ENCODE peak calls at places on chromosome 4, in ten cellular contexts. X is breast epithelium; V is H9; B is uterus; A is CD8-positive, alpha-beta memory T cell; O is mesenchymal stem cell; G is A549; E is lower lobe of right lung; T is CD8-positive, alpha-beta T cell; Z is colonic mucosa. L is an unnamed sample. For H3K9me3, the result is how much of the 10 kb centered on the place peaks cover.

GRCh38 chr4:99790796-99791617 is 25.6 kb upstream of the DAPP1 start:
- DNase-seq in X (no peak), V (no peak), B (no peak), A (no peak), O (no peak), G (no peak), E (no peak), T (no peak), Z (no peak), L (no peak)

GRCh38 chr4:88706574-88706973 is 8.9 kb upstream of the NAP1L5 start:
- DNase-seq in X (no peak), V (no peak), B (peak), A (no peak), O (peak), G (peak), E (no peak), T (no peak), Z (no peak), L (peak)

GRCh38 chr4:39855909-39856512 is 121.7 kb downstream of the PDS5A start:
- DNase-seq in X (no peak), V (no peak), B (no peak), A (no peak), O (peak), G (peak), E (no peak), T (no peak), Z (no peak), L (peak)

GRCh38 chr4:25160714-25161598 is 707 bp upstream of the SEPSECS start:
- DNase-seq in X (no peak), V (no peak), B (no peak), A (no peak), O (peak), G (no peak), E (no peak), T (no peak), Z (no peak), L (peak)

GRCh38 chr4:176875026-176875425 is 82.3 kb upstream of the VEGFC start:
- DNase-seq in X (no peak), V (no peak), B (no peak), A (no peak), O (no peak), G (no peak), E (no peak), T (no peak), Z (no peak), L (peak)

GRCh38 chr4:187460016-187460415 is 535.6 kb upstream of the ZFP42 start:
- DNase-seq in X (no peak), V (no peak), B (no peak), A (no peak), O (no peak), G (no peak), E (no peak), T (no peak), Z (no peak), L (no peak)

GRCh38 chr4:87677731-87678130 is 27.7 kb downstream of the DMP1 start:
- DNase-seq in X (no peak), V (no peak), B (peak), A (no peak), O (no peak), G (no peak), E (no peak), T (no peak), Z (no peak), L (no peak)

GRCh38 chr4:66863481-66863880 is 681.8 kb downstream of the CENPC start:
- DNase-seq in X (no peak), V (no peak), B (no peak), A (no peak), O (no peak), G (no peak), E (no peak), T (no peak), Z (no peak), L (no peak)

GRCh38 chr4:1009647-1010521 is 1.5 kb upstream of the FGFRL1 start:
- DNase-seq in X (peak), V (peak), B (peak), A (peak), O (peak), G (peak), E (peak), T (peak), Z (peak), L (peak)

GRCh38 chr4:99572527-99573240 is 1.9 kb upstream of the MTTP start:
- DNase-seq in X (no peak), V (no peak), B (no peak), A (no peak), O (peak), G (no peak), E (no peak), T (no peak), Z (no peak), L (peak)

GRCh38 chr4:11429646-11430045 is 952 bp upstream of the HS3ST1 start:
- DNase-seq in X (no peak), V (no peak), B (no peak), A (no peak), O (no peak), G (no peak), E (no peak), T (no peak), Z (peak), L (no peak)

GRCh38 chr4:54971474-54971950 is 153.9 kb downstream of the KDR start:
- DNase-seq in X (no peak), V (peak), B (no peak), A (no peak), O (peak), G (peak), E (no peak), T (no peak), Z (no peak), L (peak)

GRCh38 chr4:169263791-169264392 is 6.9 kb downstream of the SH3RF1 start:
- DNase-seq in X (no peak), V (no peak), B (no peak), A (no peak), O (no peak), G (no peak), E (peak), T (no peak), Z (peak), L (no peak)

GRCh38 chr4:75848891-75849290 is 53.4 kb downstream of the PPEF2 start:
- DNase-seq in X (no peak), V (no peak), B (no peak), A (no peak), O (peak), G (no peak), E (no peak), T (no peak), Z (no peak), L (peak)

GRCh38 chr4:16583764-16584163 is 314.7 kb downstream of the LDB2 start:
- DNase-seq in X (no peak), V (no peak), B (no peak), A (no peak), O (no peak), G (no peak), E (no peak), T (no peak), Z (no peak), L (peak)

GRCh38 chr4:143083811-143084472 is 100.8 kb upstream of the USP38 start:
- DNase-seq in X (no peak), V (no peak), B (no peak), A (no peak), O (no peak), G (no peak), E (no peak), T (no peak), Z (no peak), L (peak)

GRCh38 chr4:11151500-11151899 is 277.2 kb downstream of the HS3ST1 start:
- DNase-seq in X (no peak), V (no peak), B (no peak), A (no peak), O (no peak), G (no peak), E (no peak), T (no peak), Z (no peak), L (no peak)

GRCh38 chr4:60134106-60134505 is 1066.0 kb upstream of the ADGRL3 start:
- DNase-seq in X (no peak), V (no peak), B (no peak), A (no peak), O (peak), G (no peak), E (no peak), T (no peak), Z (no peak), L (no peak)

GRCh38 chr4:180134116-180134866 is 2108.9 kb upstream of the TENM3 start:
- DNase-seq in X (no peak), V (no peak), B (no peak), A (no peak), O (no peak), G (no peak), E (no peak), T (no peak), Z (peak), L (no peak)

GRCh38 chr4:170497105-170497504 is 407.3 kb upstream of the AADAT start:
- DNase-seq in X (no peak), V (peak), B (no peak), A (no peak), O (peak), G (peak), E (no peak), T (no peak), Z (no peak), L (peak)

GRCh38 chr4:4775493-4776004 is 83.9 kb upstream of the MSX1 start:
- DNase-seq in X (no peak), V (no peak), B (no peak), A (no peak), O (no peak), G (no peak), E (no peak), T (no peak), Z (no peak), L (no peak)

GRCh38 chr4:4776335-4776734 is 83.1 kb upstream of the MSX1 start:
- DNase-seq in X (no peak), V (no peak), B (no peak), A (no peak), O (no peak), G (no peak), E (no peak), T (no peak), Z (no peak), L (no peak)

GRCh38 chr4:4778491-4779003 is 80.9 kb upstream of the MSX1 start:
- DNase-seq in X (no peak), V (no peak), B (no peak), A (no peak), O (no peak), G (no peak), E (no peak), T (no peak), Z (no peak), L (no peak)

GRCh38 chr4:4779486-4779885 is 80.0 kb upstream of the MSX1 start:
- DNase-seq in X (no peak), V (no peak), B (no peak), A (no peak), O (no peak), G (no peak), E (no peak), T (no peak), Z (no peak), L (no peak)

DNA sequence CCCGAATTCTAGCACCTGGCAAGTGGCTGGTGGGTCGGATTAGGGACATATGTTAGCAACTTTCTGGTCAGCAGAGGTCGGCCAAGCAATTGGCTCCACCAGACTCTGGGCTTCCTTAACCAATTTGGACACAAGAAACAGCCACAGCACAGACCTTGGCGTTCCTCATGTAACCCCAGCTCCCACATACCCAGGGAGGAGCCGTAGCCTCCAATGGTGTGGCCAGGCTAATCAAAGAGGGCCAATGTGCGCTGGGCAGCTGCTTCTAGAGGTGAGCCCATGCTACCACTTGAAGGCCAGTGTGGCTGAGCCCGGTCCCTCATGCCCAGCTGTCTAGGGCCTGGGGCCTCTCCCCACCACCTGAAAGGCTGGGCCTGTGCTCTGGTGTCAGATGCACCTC is 82.5 kb upstream of the MSX1 start:
- DNase-seq in X (no peak), V (no peak), B (no peak), A (no peak), O (no peak), G (no peak), E (no peak), T (no peak), Z (no peak), L (no peak)
- H3K9me3 ChIP-seq in X (under half), V (under half), B (under half), A (under half), O (under half), G (under half), E (under half), T (under half), Z (under half), L (under half)

GRCh38 chr4:43693876-43694275 is 754.7 kb downstream of the KCTD8 start:
- DNase-seq in X (no peak), V (no peak), B (no peak), A (no peak), O (no peak), G (no peak), E (no peak), T (no peak), Z (no peak), L (no peak)
- H3K9me3 ChIP-seq in X (under half), V (under half), B (under half), A (under half), O (under half), G (under half), E (under half), T (under half), Z (under half), L (under half)

GRCh38 chr4:6820695-6821094 is 38.2 kb downstream of the KIAA0232 start:
- DNase-seq in X (no peak), V (no peak), B (no peak), A (no peak), O (no peak), G (no peak), E (no peak), T (no peak), Z (no peak), L (no peak)

GRCh38 chr4:6813725-6814124 is 31.2 kb downstream of the KIAA0232 start:
- DNase-seq in X (no peak), V (no peak), B (no peak), A (no peak), O (no peak), G (no peak), E (no peak), T (no peak), Z (no peak), L (no peak)

GRCh38 chr4:6824071-6824470 is 41.5 kb downstream of the KIAA0232 start:
- DNase-seq in X (no peak), V (no peak), B (no peak), A (no peak), O (no peak), G (no peak), E (no peak), T (no peak), Z (no peak), L (peak)

GRCh38 chr4:6815029-6815836 is 32.7 kb downstream of the KIAA0232 start:
- DNase-seq in X (no peak), V (no peak), B (no peak), A (no peak), O (no peak), G (no peak), E (no peak), T (no peak), Z (no peak), L (no peak)

GRCh38 chr4:6819295-6819694 is 36.8 kb downstream of the KIAA0232 start:
- DNase-seq in X (no peak), V (no peak), B (no peak), A (no peak), O (no peak), G (no peak), E (no peak), T (no peak), Z (no peak), L (no peak)
- H3K9me3 ChIP-seq in X (under half), V (under half), B (under half), A (under half), O (under half), G (under half), E (under half), T (under half), Z (under half), L (under half)

GRCh38 chr4:14196141-14196540 is 568.6 kb upstream of the BOD1L1 start:
- DNase-seq in X (no peak), V (peak), B (no peak), A (no peak), O (peak), G (peak), E (peak), T (no peak), Z (peak), L (peak)
- H3K9me3 ChIP-seq in X (under half), V (under half), B (under half), A (under half), O (under half), G (under half), E (under half), T (under half), Z (under half), L (under half)

GRCh38 chr4:150332086-150332485 is 249.9 kb upstream of the MAB21L2 start:
- DNase-seq in X (no peak), V (no peak), B (no peak), A (no peak), O (peak), G (no peak), E (no peak), T (no peak), Z (no peak), L (no peak)

GRCh38 chr4:150332961-150333360 is 249.0 kb upstream of the MAB21L2 start:
- DNase-seq in X (no peak), V (no peak), B (no peak), A (no peak), O (no peak), G (no peak), E (no peak), T (no peak), Z (no peak), L (no peak)

GRCh38 chr4:150342945-150343344 is 239.0 kb upstream of the MAB21L2 start:
- DNase-seq in X (no peak), V (no peak), B (no peak), A (no peak), O (peak), G (no peak), E (no peak), T (no peak), Z (no peak), L (no peak)

GRCh38 chr4:150336676-150337412 is 245.1 kb upstream of the MAB21L2 start:
- DNase-seq in X (no peak), V (no peak), B (no peak), A (no peak), O (peak), G (no peak), E (no peak), T (no peak), Z (no peak), L (no peak)

DNA sequence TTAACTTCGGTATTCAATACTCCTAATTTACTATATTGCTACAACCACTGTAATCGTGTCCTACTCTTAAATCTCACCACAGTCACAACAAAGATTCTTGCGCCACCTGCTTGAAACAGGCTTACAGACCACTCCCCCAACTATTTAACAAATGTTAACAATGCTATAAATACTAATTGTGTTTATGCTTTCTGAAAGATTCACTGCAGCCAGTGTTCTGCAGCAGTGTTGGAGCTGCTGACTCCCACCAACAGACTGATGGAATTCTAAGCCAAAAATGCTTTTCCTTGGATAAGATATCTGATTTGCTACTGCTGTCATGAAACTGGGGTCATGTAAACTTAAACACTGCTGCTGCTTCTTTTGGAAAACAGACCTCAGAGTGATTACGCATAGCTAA is 244.2 kb upstream of the MAB21L2 start:
- DNase-seq in X (no peak), V (no peak), B (no peak), A (no peak), O (peak), G (no peak), E (no peak), T (no peak), Z (no peak), L (no peak)
- H3K9me3 ChIP-seq in X (under half), V (under half), B (under half), A (under half), O (under half), G (under half), E (under half), T (under half), Z (under half), L (under half)

DNA sequence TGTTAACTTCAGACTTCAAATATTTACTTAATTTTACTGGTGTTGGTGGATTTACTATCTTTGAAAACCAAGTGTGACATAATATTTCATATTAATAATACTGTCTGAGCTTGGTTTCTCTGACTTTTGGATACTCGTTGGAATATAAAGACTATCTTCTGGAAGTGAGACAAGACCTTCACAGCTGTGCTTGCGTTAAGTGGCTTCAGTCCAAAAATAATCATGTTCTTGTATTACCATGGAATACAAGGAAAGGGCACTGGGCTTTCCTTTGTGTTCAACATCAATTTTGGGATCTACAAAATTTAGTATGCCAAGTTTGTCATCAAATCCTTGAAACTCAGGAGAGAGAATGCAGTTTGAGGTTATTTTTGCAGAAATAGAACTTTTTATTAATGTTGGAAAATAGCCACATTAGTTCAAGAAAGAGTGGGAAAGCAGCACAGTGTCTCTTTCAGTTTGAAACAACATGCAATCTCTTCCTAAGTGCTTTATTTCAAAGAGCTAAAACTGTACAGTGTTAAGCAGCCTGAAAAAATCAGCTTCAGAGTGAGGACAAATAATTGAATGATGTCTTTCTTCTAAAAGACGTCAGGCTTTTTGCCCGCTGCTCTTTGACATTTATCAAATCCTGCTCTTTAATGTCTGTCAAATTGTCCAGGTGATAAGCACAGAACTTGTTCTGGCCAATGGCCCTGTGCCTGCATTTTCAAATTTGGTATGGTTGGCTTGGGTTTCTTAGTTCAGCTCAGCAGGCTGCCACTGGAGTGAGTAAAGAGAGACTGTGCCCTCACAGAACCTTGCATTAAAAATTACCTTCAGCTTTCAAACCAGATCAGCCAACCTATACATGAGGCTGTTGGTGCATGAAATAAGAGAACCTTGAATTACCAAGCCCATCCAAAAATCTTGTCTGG is 712.7 kb upstream of the LCORL start:
- DNase-seq in X (no peak), V (no peak), B (no peak), A (no peak), O (no peak), G (no peak), E (no peak), T (no peak), Z (no peak), L (no peak)
- H3K9me3 ChIP-seq in X (under half), V (under half), B (under half), A (under half), O (under half), G (under half), E (under half), T (under half), Z (under half), L (under half)